ENCODE peak calls at places on chromosomes 13 and 19, in seven cellular contexts. L is stomach, X is heart left ventricle, U is ovary, R is transverse colon, N is IMR-90, Q is A549. C is an unnamed sample.

GRCh38 chr13:96020155-96020575 is 33.0 kb downstream of the UGGT2 start:
- DNase-seq in L (peak; percentile 49), X (no peak), U (no peak), R (peak; percentile 30), N (peak; percentile 67), Q (peak; percentile 31), C (no peak)

GRCh38 chr19:42281175-42282035 is 12.4 kb downstream of the CIC start:
- DNase-seq in L (no peak), X (peak; percentile 80), U (peak; percentile 72), R (peak; percentile 47), N (peak; percentile 41), Q (peak; percentile 66), C (peak; percentile 62)

GRCh38 chr19:38149597-38149996 is 74.4 kb downstream of the DPF1 start:
- DNase-seq in L (no peak), X (no peak), U (no peak), R (no peak), N (peak; percentile 22), Q (no peak), C (no peak)

GRCh38 chr13:94825507-94825906 is 113.2 kb upstream of the SOX21 start:
- DNase-seq in L (peak; percentile 33), X (peak; percentile 76), U (peak; percentile 34), R (peak; percentile 25), N (no peak), Q (no peak), C (no peak)

GRCh38 chr13:33323766-33324525 is 38.4 kb upstream of the STARD13 start:
- DNase-seq in L (no peak), X (no peak), U (no peak), R (no peak), N (peak; percentile 63), Q (no peak), C (no peak)

GRCh38 chr13:29993716-29994488 is 143.5 kb upstream of the UBL3 start:
- DNase-seq in L (no peak), X (no peak), U (no peak), R (no peak), N (peak; percentile 90), Q (no peak), C (no peak)

GRCh38 chr19:10672529-10673150 is 18.5 kb downstream of the ILF3 start:
- DNase-seq in L (no peak), X (no peak), U (no peak), R (no peak), N (no peak), Q (no peak), C (no peak)

GRCh38 chr13:39676315-39676876 is 20.9 kb downstream of the COG6 start:
- DNase-seq in L (no peak), X (no peak), U (peak; percentile 25), R (no peak), N (peak; percentile 39), Q (peak; percentile 0), C (no peak)

GRCh38 chr13:51961493-51962403 is 49.5 kb downstream of the ATP7B start:
- DNase-seq in L (no peak), X (no peak), U (no peak), R (no peak), N (no peak), Q (no peak), C (no peak)

GRCh38 chr19:34391813-34392212 is 12.4 kb upstream of the PDCD2L start:
- DNase-seq in L (no peak), X (no peak), U (no peak), R (no peak), N (no peak), Q (peak; percentile 63), C (no peak)

GRCh38 chr13:32031025-32031814 is at the start of gene FRY:
- DNase-seq in L (peak; percentile 60), X (peak; percentile 79), U (peak; percentile 65), R (peak; percentile 56), N (peak; percentile 58), Q (peak; percentile 32), C (peak; percentile 84)

GRCh38 chr13:60654405-60654804 is 257.4 kb downstream of the TDRD3 start:
- DNase-seq in L (peak; percentile 59), X (peak; percentile 53), U (no peak), R (no peak), N (no peak), Q (no peak), C (peak; percentile 38)

GRCh38 chr13:99313473-99313872 is 6.3 kb upstream of the GPR183 start:
- DNase-seq in L (no peak), X (no peak), U (no peak), R (no peak), N (no peak), Q (no peak), C (no peak)

GRCh38 chr13:48739346-48740037 is 85.8 kb downstream of the CYSLTR2 start:
- DNase-seq in L (no peak), X (no peak), U (peak; percentile 73), R (no peak), N (peak; percentile 47), Q (no peak), C (no peak)

GRCh38 chr19:39558623-39559117 is 18.7 kb upstream of the EID2 start:
- DNase-seq in L (no peak), X (no peak), U (no peak), R (no peak), N (no peak), Q (no peak), C (no peak)

GRCh38 chr19:39553082-39553652 is 13.2 kb upstream of the EID2 start:
- DNase-seq in L (no peak), X (no peak), U (no peak), R (no peak), N (no peak), Q (no peak), C (no peak)

GRCh38 chr19:39555883-39556282 is 15.9 kb upstream of the EID2 start:
- DNase-seq in L (no peak), X (no peak), U (no peak), R (no peak), N (no peak), Q (no peak), C (no peak)

GRCh38 chr19:39554701-39555311 is 14.8 kb upstream of the EID2 start:
- DNase-seq in L (no peak), X (no peak), U (no peak), R (no peak), N (no peak), Q (no peak), C (no peak)

DNA sequence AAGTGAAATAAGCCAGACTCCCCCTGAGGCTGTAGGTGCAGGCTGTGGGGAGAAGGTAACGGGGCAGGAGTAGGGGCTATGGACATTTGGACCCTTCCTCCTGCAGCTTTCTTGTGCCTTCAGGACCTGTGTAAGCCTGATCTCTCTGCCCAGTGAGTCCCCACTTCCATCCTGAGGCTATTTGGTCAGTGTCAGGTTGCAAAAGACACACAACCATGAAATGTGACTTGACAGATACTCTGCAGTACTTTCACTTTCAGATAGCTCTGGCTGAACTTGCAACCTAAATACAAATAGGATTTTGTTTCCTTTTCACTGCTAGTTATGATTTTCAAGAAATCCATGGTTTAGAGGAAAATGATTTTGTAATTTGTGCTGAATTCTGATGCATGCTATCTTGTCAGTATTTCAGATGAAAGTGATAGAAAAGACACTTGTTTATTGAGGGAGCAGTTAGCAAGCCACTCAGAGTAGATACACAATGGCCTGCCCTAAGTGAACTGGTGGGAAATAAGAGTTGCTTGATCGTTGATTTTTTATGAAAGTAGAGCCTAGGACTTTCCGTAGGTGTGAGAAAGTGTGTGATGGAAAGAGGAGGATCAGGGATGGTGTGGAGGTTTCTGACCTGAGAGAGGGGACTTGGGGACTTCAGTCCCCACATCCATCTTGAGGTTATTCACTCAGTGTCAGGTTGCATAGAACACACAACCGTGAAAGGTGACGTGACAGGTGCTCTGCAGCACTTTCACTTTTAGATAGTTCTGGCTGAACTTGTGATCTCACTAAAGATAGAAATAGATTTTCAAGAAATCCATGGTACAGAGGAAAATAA is 18.0 kb upstream of the EID2 start:
- DNase-seq in L (no peak), X (no peak), U (no peak), R (no peak), N (peak; percentile 11), Q (no peak), C (no peak)
- H3K4me3 ChIP-seq in L (no peak overlapping the region), X (no peak overlapping the region), U (no peak overlapping the region), R (no peak overlapping the region), N (no peak overlapping the region), Q (no peak overlapping the region), C (no peak overlapping the region)

GRCh38 chr19:29714953-29715694 is at the start of gene C19orf12:
- DNase-seq in L (peak; percentile 68), X (peak; percentile 72), U (peak; percentile 68), R (peak; percentile 64), N (peak; percentile 23), Q (peak; percentile 63), C (peak; percentile 71)
- TF ChIP-seq POLR2A in L (no peak), X (peak; percentile 84), U (peak; percentile 64), R (peak; percentile 78), N (peak; percentile 84), Q (peak; percentile 93), C (peak; percentile 83)

GRCh38 chr13:28533049-28533436 is 38.1 kb upstream of the FLT1 start:
- DNase-seq in L (no peak), X (no peak), U (no peak), R (no peak), N (no peak), Q (no peak), C (no peak)

GRCh38 chr13:28532226-28533048 is 37.5 kb upstream of the FLT1 start:
- DNase-seq in L (no peak), X (peak; percentile 67), U (no peak), R (no peak), N (no peak), Q (no peak), C (peak; percentile 55)

GRCh38 chr13:28530729-28531194 is 35.8 kb upstream of the FLT1 start:
- DNase-seq in L (no peak), X (no peak), U (no peak), R (no peak), N (no peak), Q (no peak), C (no peak)

GRCh38 chr13:28531195-28531955 is 36.4 kb upstream of the FLT1 start:
- DNase-seq in L (peak; percentile 27), X (peak; percentile 72), U (no peak), R (peak; percentile 48), N (peak; percentile 30), Q (no peak), C (peak; percentile 49)

DNA sequence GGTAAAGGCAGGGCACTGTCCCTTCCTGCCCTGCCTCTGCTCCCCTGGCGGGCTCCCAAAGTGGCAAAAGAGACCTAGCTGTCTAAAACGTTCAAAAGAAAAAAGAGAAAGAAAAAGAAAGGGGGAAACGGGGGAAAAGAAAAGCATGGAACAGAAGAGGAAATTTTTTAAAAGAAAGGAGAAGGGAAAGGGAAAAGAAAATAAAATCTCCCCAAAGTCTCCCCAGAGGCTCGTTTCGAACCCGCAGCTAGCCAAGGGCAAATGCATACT is 37.0 kb upstream of the FLT1 start:
- DNase-seq in L (no peak), X (no peak), U (no peak), R (no peak), N (no peak), Q (no peak), C (no peak)
- H3K4me3 ChIP-seq in L (peak overlapping the region; percentile 41), X (peak overlapping the region; percentile 62), U (peak overlapping the region; percentile 10), R (peak overlapping the region; percentile 40), N (peak overlapping the region; percentile 43), Q (peak overlapping the region; percentile 42), C (no peak overlapping the region)

DNA sequence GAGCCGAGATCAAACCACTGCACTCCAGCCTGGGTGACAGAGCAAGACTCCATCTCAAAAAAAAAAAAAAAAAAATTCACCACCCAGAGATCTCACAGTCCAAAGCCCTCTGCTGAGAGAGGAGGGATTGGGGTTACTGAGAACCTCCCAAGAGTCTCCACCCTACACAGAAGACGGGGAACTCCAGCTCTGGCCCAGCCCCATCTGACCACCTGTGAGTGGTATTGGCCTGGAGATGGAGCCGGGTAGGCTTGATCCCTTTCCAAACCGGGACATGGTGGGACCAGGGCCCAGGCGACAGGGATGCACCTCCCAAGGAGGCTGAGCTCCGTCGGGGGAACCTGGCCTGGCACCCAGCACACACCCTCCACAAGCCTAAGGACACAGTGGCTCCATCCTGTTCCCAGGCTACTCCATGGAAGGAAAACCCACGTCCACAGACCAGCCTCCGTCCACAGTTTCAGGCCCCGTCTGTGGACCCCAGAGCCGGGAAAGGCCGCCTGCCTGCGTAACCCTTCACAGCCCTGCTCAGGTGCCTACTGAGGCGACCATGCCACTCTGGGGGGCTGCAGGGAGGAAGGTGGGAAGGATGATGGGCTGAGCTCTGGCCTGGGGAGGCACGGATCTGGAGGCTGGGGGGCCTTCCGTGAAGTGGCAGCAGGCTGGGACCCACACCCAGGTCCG is 1.8 kb downstream of the TMEM259 start:
- DNase-seq in L (no peak), X (no peak), U (no peak), R (no peak), N (no peak), Q (no peak), C (peak; percentile 25)
- TF ChIP-seq POLR2A in L (no peak), X (no peak), U (no peak), R (no peak), N (no peak), Q (no peak), C (no peak)